ENCODE peak calls at places on chromosomes 13 and 19, in seven cellular contexts. Y is psoas muscle; F is transverse colon; X is CD8-positive, alpha-beta memory T cell; K is CD8-positive, alpha-beta T cell; R is ascending aorta; M is body of pancreas. N is an unnamed sample. For H3K4me1, the result is how much of the 10 kb centered on the place peaks cover.

GRCh38 chr19:19137556-19138109 is 645 bp downstream of the TMEM161A start:
- DNase-seq in Y (peak), F (no peak), X (no peak), K (no peak), R (no peak), M (no peak), N (no peak)

GRCh38 chr19:8250596-8250995 is 41.4 kb downstream of the CERS4 start:
- DNase-seq in Y (no peak), F (no peak), X (no peak), K (no peak), R (no peak), M (no peak), N (no peak)

GRCh38 chr19:33826521-33826920 is 29.9 kb downstream of the KCTD15 start:
- DNase-seq in Y (no peak), F (no peak), X (no peak), K (no peak), R (no peak), M (no peak), N (no peak)

GRCh38 chr19:4800591-4801081 is 9.1 kb downstream of the FEM1A start:
- DNase-seq in Y (peak), F (no peak), X (no peak), K (no peak), R (no peak), M (peak), N (peak)

GRCh38 chr13:99704390-99704789 is 203.1 kb downstream of the TM9SF2 start:
- DNase-seq in Y (no peak), F (no peak), X (no peak), K (no peak), R (no peak), M (no peak), N (no peak)

GRCh38 chr13:100176781-100177389 is 88.0 kb downstream of the PCCA start:
- DNase-seq in Y (no peak), F (no peak), X (no peak), K (no peak), R (no peak), M (no peak), N (no peak)

GRCh38 chr19:42553292-42554045 is 25.2 kb upstream of the CEACAM1 start:
- DNase-seq in Y (no peak), F (no peak), X (no peak), K (no peak), R (no peak), M (no peak), N (no peak)

GRCh38 chr13:112346173-112346898 is 29.8 kb upstream of the SPACA7 start:
- DNase-seq in Y (no peak), F (no peak), X (no peak), K (no peak), R (no peak), M (peak), N (peak)

GRCh38 chr19:2260341-2260751 is 4.1 kb upstream of the JSRP1 start:
- DNase-seq in Y (no peak), F (peak), X (no peak), K (no peak), R (no peak), M (no peak), N (no peak)
- H3K4me1 ChIP-seq in Y (under half), F (under half), X (under half), K (under half), R (under half), M (under half), N (under half)

DNA sequence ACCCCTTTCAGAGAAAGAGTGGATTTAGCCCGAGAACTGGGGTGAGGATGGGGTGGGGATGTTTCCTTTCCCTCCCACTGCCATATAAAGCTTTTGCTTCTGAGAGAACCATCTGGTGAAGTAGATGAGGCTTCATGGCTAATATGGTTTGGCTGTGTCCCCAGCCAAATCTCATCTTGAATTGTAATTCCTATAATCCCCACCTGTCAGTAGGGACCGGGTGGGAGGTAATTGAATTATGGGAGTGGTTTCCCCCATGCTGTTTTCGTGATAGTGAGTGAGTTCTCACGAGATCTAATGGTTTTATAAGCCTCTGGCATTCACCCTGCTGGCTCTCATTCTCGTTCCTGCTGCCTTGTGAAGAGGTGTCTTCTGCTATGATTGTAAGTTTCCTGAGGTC is 270.9 kb downstream of the LMO7 start:
- DNase-seq in Y (no peak), F (no peak), X (no peak), K (no peak), R (no peak), M (no peak), N (no peak)
- H3K4me1 ChIP-seq in Y (under half), F (under half), X (under half), K (under half), R (under half), M (under half), N (under half)

GRCh38 chr13:101487046-101487830 is 34.8 kb downstream of the ITGBL1 start:
- DNase-seq in Y (no peak), F (no peak), X (no peak), K (no peak), R (no peak), M (no peak), N (no peak)

GRCh38 chr13:101492251-101492910 is 39.9 kb downstream of the ITGBL1 start:
- DNase-seq in Y (no peak), F (no peak), X (no peak), K (no peak), R (no peak), M (no peak), N (no peak)

GRCh38 chr13:101488734-101489133 is 36.3 kb downstream of the ITGBL1 start:
- DNase-seq in Y (no peak), F (no peak), X (no peak), K (no peak), R (no peak), M (no peak), N (no peak)

GRCh38 chr13:101490400-101491015 is 38.0 kb downstream of the ITGBL1 start:
- DNase-seq in Y (no peak), F (no peak), X (no peak), K (no peak), R (no peak), M (no peak), N (no peak)

GRCh38 chr13:101489635-101490034 is 37.2 kb downstream of the ITGBL1 start:
- DNase-seq in Y (no peak), F (no peak), X (no peak), K (no peak), R (no peak), M (no peak), N (no peak)
- H3K4me1 ChIP-seq in Y (under half), F (under half), X (under half), K (under half), R (under half), M (under half), N (under half)

GRCh38 chr19:46975011-46975917 is 44.4 kb upstream of the NPAS1 start:
- DNase-seq in Y (no peak), F (no peak), X (no peak), K (no peak), R (no peak), M (no peak), N (no peak)
- H3K4me1 ChIP-seq in Y (half or more), F (under half), X (under half), K (under half), R (under half), M (under half), N (under half)

DNA sequence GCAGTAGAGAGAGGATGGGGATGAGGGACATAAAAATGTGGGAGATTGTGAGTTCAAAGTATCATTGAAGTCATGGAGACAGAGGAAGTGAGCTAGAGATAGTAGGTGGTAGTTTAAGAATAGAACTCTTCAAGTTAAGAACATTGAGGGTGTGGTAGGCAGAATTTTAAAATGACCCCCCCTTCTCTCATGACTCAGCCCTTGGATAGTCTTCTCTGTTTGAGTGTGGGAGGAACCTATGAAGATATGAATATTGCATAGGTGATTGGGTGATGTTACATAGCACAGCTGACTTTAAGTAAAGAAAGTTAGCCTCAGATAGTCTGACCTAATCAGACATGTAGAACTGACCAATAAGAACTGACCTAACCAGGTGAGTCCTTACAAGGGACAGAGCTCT is 418.6 kb downstream of the FOXO1 start:
- DNase-seq in Y (no peak), F (no peak), X (no peak), K (no peak), R (no peak), M (no peak), N (no peak)
- H3K4me1 ChIP-seq in Y (under half), F (under half), X (under half), K (under half), R (under half), M (under half), N (under half)

N was measured in Caco-2.